ENCODE peak calls at places on chromosomes 12 and 14, in nine cellular contexts. C is breast epithelium, A is MM.1S, D is brain microvascular endothelial cell, X is H1, W is A673, M is uterus, G is heart left ventricle, P is lung. Q is an unnamed sample.

GRCh38 chr12:100706029-100706428 is 88.5 kb upstream of the ANO4 start:
- DNase-seq in C (no peak), A (no peak), D (peak; percentile 57), X (no peak), W (no peak), M (no peak), G (no peak), P (no peak), Q (no peak)

GRCh38 chr14:66311935-66312334 is 174.2 kb upstream of the CCDC196 start:
- DNase-seq in C (no peak), A (no peak), D (no peak), X (no peak), W (no peak), M (no peak), G (no peak), P (no peak), Q (no peak)

GRCh38 chr12:72679147-72679757 is 407.1 kb downstream of the TRHDE start:
- DNase-seq in C (no peak), A (no peak), D (no peak), X (no peak), W (no peak), M (no peak), G (no peak), P (no peak), Q (no peak)

GRCh38 chr14:92412912-92413311 is 89.9 kb downstream of the SLC24A4 start:
- DNase-seq in C (no peak), A (no peak), D (no peak), X (no peak), W (no peak), M (no peak), G (no peak), P (no peak), Q (no peak)

GRCh38 chr14:64149921-64150320 is 144.2 kb downstream of the ESR2 start:
- DNase-seq in C (no peak), A (no peak), D (no peak), X (no peak), W (no peak), M (no peak), G (no peak), P (peak; percentile 34), Q (no peak)

GRCh38 chr14:21454843-21455550 is 926 bp downstream of the CHD8 start:
- DNase-seq in C (no peak), A (no peak), D (no peak), X (no peak), W (no peak), M (no peak), G (no peak), P (no peak), Q (peak; percentile 28)

GRCh38 chr12:905273-906076 is 44.0 kb downstream of the RAD52 start:
- DNase-seq in C (no peak), A (no peak), D (no peak), X (no peak), W (no peak), M (no peak), G (no peak), P (no peak), Q (no peak)

GRCh38 chr12:5537771-5538170 is 105.9 kb downstream of the NTF3 start:
- DNase-seq in C (no peak), A (no peak), D (no peak), X (no peak), W (no peak), M (no peak), G (no peak), P (no peak), Q (no peak)

GRCh38 chr14:90405755-90406154 is 8.9 kb downstream of the CALM1 start:
- DNase-seq in C (no peak), A (no peak), D (no peak), X (no peak), W (peak; percentile 55), M (no peak), G (no peak), P (no peak), Q (no peak)

GRCh38 chr14:75383721-75384120 is 44.1 kb upstream of the JDP2 start:
- DNase-seq in C (no peak), A (no peak), D (no peak), X (no peak), W (no peak), M (no peak), G (no peak), P (no peak), Q (no peak)

GRCh38 chr14:105180598-105181528 is at the start of gene NUDT14:
- DNase-seq in C (peak; percentile 83), A (peak; percentile 58), D (peak; percentile 26), X (no peak), W (peak; percentile 68), M (no peak), G (peak; percentile 69), P (peak; percentile 86), Q (peak; percentile 86)

GRCh38 chr14:39175445-39176262 is 600 bp downstream of the PNN start:
- DNase-seq in C (no peak), A (no peak), D (no peak), X (no peak), W (peak; percentile 56), M (no peak), G (no peak), P (peak; percentile 39), Q (no peak)

GRCh38 chr12:88889326-88890110 is 309.2 kb upstream of the KITLG start:
- DNase-seq in C (no peak), A (no peak), D (peak; percentile 12), X (no peak), W (no peak), M (no peak), G (no peak), P (no peak), Q (no peak)

GRCh38 chr12:13181375-13182070 is 15.0 kb upstream of the EMP1 start:
- DNase-seq in C (no peak), A (peak; percentile 36), D (no peak), X (no peak), W (no peak), M (no peak), G (no peak), P (peak; percentile 23), Q (no peak)

GRCh38 chr14:74614508-74615495 is 2.8 kb upstream of the LTBP2 start:
- DNase-seq in C (no peak), A (no peak), D (peak; percentile 33), X (no peak), W (peak; percentile 31), M (no peak), G (no peak), P (no peak), Q (no peak)

GRCh38 chr14:30558675-30559555 is at the start of gene G2E3:
- DNase-seq in C (peak; percentile 78), A (peak; percentile 80), D (peak; percentile 74), X (peak; percentile 60), W (peak; percentile 95), M (peak; percentile 78), G (peak; percentile 88), P (peak; percentile 91), Q (peak; percentile 84)

GRCh38 chr12:13592063-13592942 is 389.1 kb downstream of the GRIN2B start:
- DNase-seq in C (no peak), A (no peak), D (no peak), X (no peak), W (no peak), M (no peak), G (no peak), P (no peak), Q (no peak)

GRCh38 chr14:75928587-75929230 is 53.1 kb downstream of the TGFB3 start:
- DNase-seq in C (no peak), A (no peak), D (no peak), X (no peak), W (peak; percentile 19), M (no peak), G (no peak), P (no peak), Q (no peak)

GRCh38 chr14:22978487-22978837 is 3.9 kb downstream of the AJUBA start:
- DNase-seq in C (no peak), A (no peak), D (no peak), X (no peak), W (no peak), M (no peak), G (no peak), P (no peak), Q (no peak)

GRCh38 chr14:93055651-93056115 is 60.0 kb downstream of the ITPK1 start:
- DNase-seq in C (no peak), A (no peak), D (no peak), X (no peak), W (no peak), M (no peak), G (no peak), P (no peak), Q (no peak)

GRCh38 chr12:89695830-89696229 is 12.8 kb downstream of the ATP2B1 start:
- DNase-seq in C (no peak), A (no peak), D (no peak), X (no peak), W (no peak), M (no peak), G (no peak), P (no peak), Q (no peak)

GRCh38 chr12:109938947-109939346 is 38.9 kb downstream of the TCHP start:
- DNase-seq in C (no peak), A (no peak), D (no peak), X (no peak), W (no peak), M (no peak), G (no peak), P (no peak), Q (no peak)
- H3K36me3 ChIP-seq in C (no peaks in the 10 kb centered on the region), A (no peaks in the 10 kb centered on the region), D (peaks cover 29% of the 10 kb centered on the region), X (peaks cover 3% of the 10 kb centered on the region), W (peaks cover 14% of the 10 kb centered on the region), M (no peaks in the 10 kb centered on the region), G (peaks cover 81% of the 10 kb centered on the region), P (peaks cover 20% of the 10 kb centered on the region), Q (peaks cover 39% of the 10 kb centered on the region)

GRCh38 chr12:123886931-123887582 is 85.6 kb downstream of the CCDC92 start:
- DNase-seq in C (no peak), A (no peak), D (no peak), X (no peak), W (no peak), M (no peak), G (no peak), P (no peak), Q (no peak)
- H3K4me3 ChIP-seq in C (no peak overlapping the region), A (no peak overlapping the region), D (no peak overlapping the region), X (no peak overlapping the region), W (no peak overlapping the region), M (no peak overlapping the region), G (no peak overlapping the region), P (no peak overlapping the region), Q (no peak overlapping the region)

GRCh38 chr12:77016621-77017020 is 48.7 kb downstream of the E2F7 start:
- DNase-seq in C (no peak), A (no peak), D (no peak), X (no peak), W (no peak), M (no peak), G (no peak), P (no peak), Q (no peak)

DNA sequence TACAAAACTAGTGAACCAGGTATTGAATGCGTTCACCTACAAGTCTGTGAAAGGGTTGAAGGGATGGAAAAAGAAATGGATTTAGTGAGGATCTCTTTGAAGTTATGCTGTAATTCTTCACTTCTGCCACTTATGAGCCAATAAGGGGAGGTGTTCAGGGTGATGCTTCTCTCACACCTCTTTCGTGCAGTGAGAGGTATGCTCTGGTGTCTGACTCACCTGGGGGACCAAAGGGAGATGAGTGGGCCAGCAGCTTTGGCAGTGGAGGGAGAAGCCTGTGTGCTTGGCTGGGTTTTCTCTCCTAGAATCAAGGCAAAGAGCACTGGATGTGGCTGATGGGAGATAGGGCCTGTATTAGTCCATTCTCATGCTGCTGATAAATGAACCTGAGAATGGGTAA is 45.4 kb downstream of the E2F7 start:
- DNase-seq in C (no peak), A (no peak), D (no peak), X (no peak), W (no peak), M (no peak), G (no peak), P (no peak), Q (no peak)
- H3K36me3 ChIP-seq in C (no peaks in the 10 kb centered on the region), A (peaks cover 26% of the 10 kb centered on the region), D (peaks cover 4% of the 10 kb centered on the region), X (peaks cover 44% of the 10 kb centered on the region), W (peaks cover 28% of the 10 kb centered on the region), M (no peaks in the 10 kb centered on the region), G (no peaks in the 10 kb centered on the region), P (no peaks in the 10 kb centered on the region), Q (no peaks in the 10 kb centered on the region)

GRCh38 chr14:24364841-24365240 is 3.1 kb upstream of the NFATC4 start:
- DNase-seq in C (no peak), A (no peak), D (no peak), X (no peak), W (no peak), M (no peak), G (no peak), P (no peak), Q (no peak)
- H3K4me3 ChIP-seq in C (no peak overlapping the region), A (no peak overlapping the region), D (no peak overlapping the region), X (no peak overlapping the region), W (no peak overlapping the region), M (no peak overlapping the region), G (no peak overlapping the region), P (no peak overlapping the region), Q (no peak overlapping the region)

Q was measured in CD4-positive, alpha-beta memory T cell.